ENCODE peak calls at places on chromosomes 3 and 15, in ten cellular contexts. L is HFFc6, U is SK-N-SH, E is upper lobe of right lung, A is osteocyte, Z is sigmoid colon, V is left ventricle myocardium inferior, H is glutamatergic neuron, N is foreskin fibroblast, Q is MM.1S. P is an unnamed sample.
A peak's percentile ranks its signal among the peaks of the same experiment; 100 is the strongest.

GRCh38 chr3:112767177-112767576 is 79.5 kb downstream of the CD200R1L start:
- DNase-seq in L (no peak), U (no peak), E (no peak), A (no peak), Z (no peak), V (no peak), H (no peak), N (peak; percentile 35), Q (peak; percentile 23), P (no peak)

GRCh38 chr3:123634149-123635051 is 49.5 kb upstream of the HACD2 start:
- DNase-seq in L (no peak), U (no peak), E (no peak), A (no peak), Z (peak; percentile 59), V (no peak), H (no peak), N (no peak), Q (no peak), P (no peak)

GRCh38 chr3:179653777-179654117 is 907 bp downstream of the USP13 start:
- DNase-seq in L (no peak), U (no peak), E (peak; percentile 67), A (no peak), Z (no peak), V (peak; percentile 20), H (peak; percentile 38), N (no peak), Q (peak; percentile 53), P (no peak)

GRCh38 chr15:84818221-84819131 is 1.3 kb downstream of the ALPK3 start:
- DNase-seq in L (no peak), U (peak; percentile 51), E (peak; percentile 56), A (no peak), Z (no peak), V (no peak), H (no peak), N (no peak), Q (no peak), P (no peak)

GRCh38 chr15:99845009-99845408 is 111.8 kb upstream of the LYSMD4 start:
- DNase-seq in L (no peak), U (no peak), E (no peak), A (no peak), Z (no peak), V (no peak), H (no peak), N (no peak), Q (no peak), P (no peak)

GRCh38 chr3:157859541-157859940 is 246.7 kb downstream of the SHOX2 start:
- DNase-seq in L (no peak), U (no peak), E (no peak), A (no peak), Z (no peak), V (no peak), H (no peak), N (no peak), Q (no peak), P (no peak)

GRCh38 chr15:74320358-74321247 is 46.8 kb downstream of the CYP11A1 start:
- DNase-seq in L (peak; percentile 35), U (peak; percentile 76), E (no peak), A (no peak), Z (no peak), V (peak; percentile 61), H (peak; percentile 86), N (no peak), Q (peak; percentile 53), P (no peak)

GRCh38 chr15:92097473-92098178 is 244.1 kb downstream of the SLCO3A1 start:
- DNase-seq in L (peak; percentile 16), U (peak; percentile 69), E (no peak), A (no peak), Z (no peak), V (no peak), H (peak; percentile 69), N (peak; percentile 9), Q (peak; percentile 71), P (no peak)

GRCh38 chr3:122356402-122356801 is 26.6 kb downstream of the MIX23 start:
- DNase-seq in L (peak; percentile 2), U (peak; percentile 39), E (peak; percentile 64), A (no peak), Z (no peak), V (no peak), H (peak; percentile 23), N (peak; percentile 14), Q (no peak), P (no peak)

GRCh38 chr3:7728566-7729519 is 772.8 kb upstream of the LMCD1 start:
- DNase-seq in L (no peak), U (no peak), E (no peak), A (no peak), Z (no peak), V (no peak), H (no peak), N (no peak), Q (peak; percentile 59), P (no peak)

GRCh38 chr3:9930804-9931418 is 2.7 kb upstream of the CRELD1 start:
- DNase-seq in L (no peak), U (peak; percentile 63), E (no peak), A (no peak), Z (no peak), V (no peak), H (no peak), N (no peak), Q (no peak), P (no peak)

GRCh38 chr3:50125541-50126286 is 29.4 kb upstream of the SEMA3F start:
- DNase-seq in L (no peak), U (peak; percentile 48), E (peak; percentile 62), A (no peak), Z (peak; percentile 55), V (peak; percentile 4), H (peak; percentile 41), N (no peak), Q (no peak), P (no peak)

GRCh38 chr3:127000792-127001191 is 17.9 kb downstream of the PLXNA1 start:
- DNase-seq in L (no peak), U (no peak), E (no peak), A (no peak), Z (no peak), V (no peak), H (no peak), N (no peak), Q (no peak), P (no peak)
- TF ChIP-seq CTCF in L (no peak), U (no peak), E (no peak), A (no peak), Z (no peak), V (no peak), H (no peak), N (no peak), Q (no peak), P (no peak)

GRCh38 chr3:48190911-48191310 is 2.7 kb upstream of the CDC25A start:
- DNase-seq in L (no peak), U (no peak), E (no peak), A (no peak), Z (no peak), V (no peak), H (no peak), N (no peak), Q (no peak), P (no peak)

GRCh38 chr3:48199117-48199516 is 10.9 kb upstream of the CDC25A start:
- DNase-seq in L (no peak), U (no peak), E (no peak), A (no peak), Z (no peak), V (no peak), H (no peak), N (no peak), Q (no peak), P (no peak)

GRCh38 chr3:48189321-48189720 is 1.1 kb upstream of the CDC25A start:
- DNase-seq in L (no peak), U (no peak), E (no peak), A (no peak), Z (no peak), V (no peak), H (no peak), N (no peak), Q (no peak), P (no peak)

GRCh38 chr3:48194446-48195071 is 6.3 kb upstream of the CDC25A start:
- DNase-seq in L (peak; percentile 43), U (peak; percentile 82), E (peak; percentile 73), A (peak; percentile 88), Z (no peak), V (peak; percentile 46), H (peak; percentile 74), N (peak; percentile 34), Q (peak; percentile 9), P (no peak)
- TF ChIP-seq CTCF in L (peak; percentile 86), U (peak; percentile 91), E (peak; percentile 79), A (peak; percentile 80), Z (no peak), V (peak; percentile 77), H (peak; percentile 89), N (peak; percentile 84), Q (peak; percentile 70), P (peak; percentile 86)

GRCh38 chr3:46222435-46223161 is 14.5 kb upstream of the CCR1 start:
- DNase-seq in L (no peak), U (no peak), E (no peak), A (no peak), Z (no peak), V (no peak), H (no peak), N (no peak), Q (no peak), P (no peak)

GRCh38 chr3:46231323-46231722 is 10.9 kb upstream of the CCR3 start:
- DNase-seq in L (no peak), U (no peak), E (no peak), A (no peak), Z (no peak), V (no peak), H (no peak), N (no peak), Q (no peak), P (no peak)

GRCh38 chr3:46233194-46233593 is 9.1 kb upstream of the CCR3 start:
- DNase-seq in L (no peak), U (no peak), E (no peak), A (no peak), Z (no peak), V (no peak), H (no peak), N (no peak), Q (no peak), P (no peak)

GRCh38 chr3:46228259-46229222 is 13.7 kb upstream of the CCR3 start:
- DNase-seq in L (peak; percentile 59), U (no peak), E (no peak), A (no peak), Z (peak; percentile 77), V (no peak), H (no peak), N (peak; percentile 73), Q (no peak), P (peak; percentile 25)
- TF ChIP-seq CTCF in L (no peak), U (no peak), E (no peak), A (no peak), Z (no peak), V (no peak), H (no peak), N (no peak), Q (no peak), P (no peak)

DNA sequence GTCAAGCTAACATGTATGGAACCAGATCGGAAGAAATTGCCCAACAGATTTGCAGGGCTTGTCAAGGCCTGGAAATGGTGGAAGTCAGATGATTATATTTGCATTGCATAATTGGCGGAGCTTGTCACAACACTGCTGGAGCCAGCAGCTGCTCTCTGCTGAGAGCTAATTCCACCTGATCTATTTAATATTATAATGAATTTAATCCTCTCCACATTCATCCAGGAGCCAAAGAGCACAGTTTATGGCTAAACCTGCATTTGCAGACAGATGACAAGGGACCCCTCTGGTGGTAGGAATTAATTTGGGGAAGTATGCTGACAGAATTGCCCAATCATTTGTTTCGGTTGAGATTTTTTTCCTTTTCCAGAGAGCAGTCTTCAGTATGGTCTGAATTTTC is 730.2 kb downstream of the TUSC7 start:
- DNase-seq in L (no peak), U (peak; percentile 22), E (no peak), A (no peak), Z (no peak), V (no peak), H (no peak), N (peak; percentile 3), Q (no peak), P (no peak)
- TF ChIP-seq CTCF in L (peak; percentile 14), U (peak; percentile 56), E (peak; percentile 47), A (peak; percentile 53), Z (no peak), V (peak; percentile 29), H (no peak), N (peak; percentile 18), Q (no peak), P (no peak)